ENCODE peak calls at places on chromosomes 4 and X, in ten cellular contexts. S is HCT116, M is GM12864, G is omental fat pad, N is lower lobe of right lung, R is tibial artery, H is vagina, I is fibroblast of lung, X is lung, O is GM06990. A is an unnamed sample.

GRCh38 chrX:132968282-132968681 is 9.9 kb upstream of the HS6ST2 start:
- DNase-seq in S (no peak), M (no peak), G (no peak), N (no peak), R (no peak), H (no peak), I (no peak), X (no peak), O (no peak), A (no peak)

GRCh38 chr4:129278868-129279267 is 182.9 kb downstream of the C4orf33 start:
- DNase-seq in S (no peak), M (no peak), G (no peak), N (no peak), R (no peak), H (no peak), I (no peak), X (no peak), O (no peak), A (no peak)

GRCh38 chr4:74157116-74157742 is 689 bp upstream of the MTHFD2L start:
- DNase-seq in S (no peak), M (no peak), G (no peak), N (no peak), R (no peak), H (no peak), I (peak), X (no peak), O (no peak), A (no peak)

GRCh38 chr4:24103434-24104168 is 213.8 kb upstream of the PPARGC1A start:
- DNase-seq in S (no peak), M (no peak), G (no peak), N (no peak), R (no peak), H (no peak), I (peak), X (no peak), O (no peak), A (no peak)

GRCh38 chrX:153338836-153339235 is 4.9 kb downstream of the ZNF275 start:
- DNase-seq in S (no peak), M (no peak), G (no peak), N (no peak), R (no peak), H (no peak), I (no peak), X (no peak), O (no peak), A (no peak)

GRCh38 chr4:184170996-184171395 is 46.7 kb downstream of the ENPP6 start:
- DNase-seq in S (no peak), M (no peak), G (no peak), N (no peak), R (no peak), H (no peak), I (peak), X (no peak), O (no peak), A (no peak)

GRCh38 chr4:125849869-125850268 is 535.1 kb downstream of the FAT4 start:
- DNase-seq in S (no peak), M (no peak), G (no peak), N (no peak), R (no peak), H (no peak), I (peak), X (no peak), O (no peak), A (no peak)

GRCh38 chr4:95155759-95156451 is 392.9 kb downstream of the UNC5C start:
- DNase-seq in S (peak), M (no peak), G (no peak), N (no peak), R (no peak), H (no peak), I (peak), X (no peak), O (no peak), A (no peak)

GRCh38 chr4:151922306-151922705 is 161.5 kb upstream of the GATB start:
- DNase-seq in S (no peak), M (no peak), G (no peak), N (no peak), R (no peak), H (peak), I (no peak), X (no peak), O (no peak), A (no peak)

GRCh38 chrX:17622331-17622730 is 115.0 kb upstream of the SCML1 start:
- DNase-seq in S (no peak), M (no peak), G (no peak), N (no peak), R (no peak), H (no peak), I (no peak), X (no peak), O (no peak), A (no peak)

GRCh38 chr4:6277139-6277802 is 7.6 kb downstream of the WFS1 start:
- DNase-seq in S (no peak), M (no peak), G (no peak), N (no peak), R (no peak), H (no peak), I (no peak), X (no peak), O (no peak), A (no peak)

GRCh38 chr4:81758865-81759264 is 287.2 kb upstream of the RASGEF1B start:
- DNase-seq in S (no peak), M (no peak), G (no peak), N (no peak), R (no peak), H (no peak), I (no peak), X (no peak), O (no peak), A (no peak)

GRCh38 chrX:1464282-1465131 is 11.8 kb upstream of the ASMTL start:
- DNase-seq in S (no peak), M (no peak), G (no peak), N (peak), R (peak), H (peak), I (no peak), X (peak), O (no peak), A (no peak)

DNA sequence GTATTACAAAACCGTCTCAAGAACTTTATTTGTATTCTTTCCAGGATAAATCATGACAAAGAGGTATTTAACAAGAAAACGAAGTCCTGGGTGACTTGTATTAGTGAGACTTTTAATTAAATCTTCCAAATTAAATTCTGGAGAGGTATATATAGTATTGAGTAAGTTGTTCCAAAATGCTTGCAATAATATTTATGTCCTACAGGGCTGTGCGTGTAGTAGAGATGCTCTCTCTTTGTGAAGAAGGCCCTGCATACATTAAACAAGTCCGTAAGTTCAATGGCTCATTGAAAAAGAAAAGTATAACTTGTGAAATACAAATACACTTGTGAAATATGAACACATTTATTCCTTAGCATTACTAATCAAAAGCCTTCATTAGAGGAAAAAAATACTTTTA is 211.4 kb downstream of the ARHGAP24 start:
- DNase-seq in S (no peak), M (no peak), G (no peak), N (no peak), R (no peak), H (no peak), I (no peak), X (no peak), O (no peak), A (no peak)
- TF ChIP-seq CTCF in S (no peak), M (peak), G (no peak), N (no peak), R (no peak), H (no peak), I (no peak), X (no peak), O (no peak), A (no peak)

GRCh38 chr4:150033937-150034336 is 44.3 kb upstream of the DCLK2 start:
- DNase-seq in S (no peak), M (no peak), G (no peak), N (no peak), R (no peak), H (no peak), I (peak), X (no peak), O (no peak), A (peak)
- TF ChIP-seq CTCF in S (no peak), M (no peak), G (no peak), N (no peak), R (no peak), H (no peak), I (no peak), X (no peak), O (no peak), A (no peak)

DNA sequence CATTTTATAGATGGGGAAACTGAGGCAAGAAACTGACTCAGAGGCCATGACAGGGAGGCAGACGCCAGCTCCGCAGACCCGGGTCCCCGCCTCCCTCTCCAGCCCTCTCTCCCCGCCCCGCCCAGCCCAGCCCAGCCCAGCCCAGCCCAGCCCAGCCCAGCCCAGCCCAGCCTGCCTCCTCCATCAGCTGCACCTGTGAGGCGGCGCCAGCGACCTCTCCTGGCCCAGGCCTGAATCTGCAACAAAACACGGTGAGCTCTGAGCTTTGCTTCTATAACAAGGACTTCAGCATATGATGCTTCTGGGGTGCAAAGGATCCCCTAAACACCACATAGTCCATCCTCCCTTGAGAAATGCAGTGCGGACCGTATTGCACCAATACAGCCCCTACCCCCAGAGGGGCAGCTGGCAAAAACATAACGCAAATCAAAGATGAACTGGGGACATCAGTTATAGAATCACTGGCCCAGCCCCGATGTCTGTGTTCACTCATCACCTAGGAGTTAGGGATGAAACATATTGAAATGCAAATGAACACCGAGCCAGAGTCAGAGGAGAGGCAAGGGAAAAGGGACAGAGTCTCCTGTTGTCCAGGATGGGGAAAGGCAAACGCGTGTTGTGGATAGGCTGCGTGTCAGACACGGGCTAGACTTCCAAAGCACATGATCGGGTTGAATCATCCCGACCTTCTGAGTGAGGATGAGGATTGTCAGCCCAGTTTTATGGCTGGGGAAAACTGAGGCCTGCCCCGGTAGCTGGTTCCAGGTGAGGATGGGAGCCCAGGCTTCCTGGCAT is 216.1 kb upstream of the PSAPL1 start:
- DNase-seq in S (peak), M (no peak), G (no peak), N (peak), R (no peak), H (no peak), I (peak), X (no peak), O (no peak), A (no peak)
- TF ChIP-seq CTCF in S (peak), M (peak), G (no peak), N (no peak), R (no peak), H (no peak), I (no peak), X (no peak), O (no peak), A (no peak)

DNA sequence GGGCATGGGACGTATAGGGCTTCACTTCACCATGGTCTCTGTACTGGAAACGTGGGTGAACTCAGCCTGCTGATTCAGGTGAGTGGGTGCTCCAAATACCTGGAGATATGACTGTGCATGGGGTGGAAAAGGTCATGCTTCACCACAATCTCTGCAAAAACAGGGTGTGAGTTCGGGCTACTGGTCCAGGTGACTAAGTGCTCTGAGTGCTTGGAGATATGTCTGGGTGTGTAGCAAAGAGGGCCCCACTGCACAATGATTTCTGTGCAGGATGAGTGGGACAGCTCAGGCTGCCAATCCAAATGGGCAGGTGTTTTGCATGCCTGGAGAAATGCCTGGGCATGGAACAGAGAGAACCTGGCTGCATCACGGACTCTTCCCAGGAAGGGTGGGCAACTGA is 11.2 kb upstream of the CPXCR1 start:
- DNase-seq in S (no peak), M (no peak), G (no peak), N (no peak), R (no peak), H (no peak), I (no peak), X (no peak), O (no peak), A (no peak)
- TF ChIP-seq CTCF in S (no peak), M (no peak), G (no peak), N (no peak), R (no peak), H (no peak), I (no peak), X (no peak), O (no peak), A (no peak)

GRCh38 chr4:172938870-172939269 is 229.7 kb upstream of the GALNT7 start:
- DNase-seq in S (no peak), M (no peak), G (no peak), N (no peak), R (no peak), H (no peak), I (no peak), X (no peak), O (no peak), A (no peak)
- TF ChIP-seq CTCF in S (no peak), M (no peak), G (no peak), N (no peak), R (no peak), H (no peak), I (no peak), X (no peak), O (no peak), A (no peak)

GRCh38 chrX:27924261-27924660 is 57.0 kb downstream of the DCAF8L1 start:
- DNase-seq in S (no peak), M (no peak), G (no peak), N (no peak), R (no peak), H (no peak), I (no peak), X (no peak), O (no peak), A (no peak)

GRCh38 chrX:27915617-27916016 is 65.6 kb downstream of the DCAF8L1 start:
- DNase-seq in S (no peak), M (no peak), G (no peak), N (no peak), R (no peak), H (no peak), I (peak), X (no peak), O (peak), A (no peak)

GRCh38 chrX:27917713-27918500 is 63.3 kb downstream of the DCAF8L1 start:
- DNase-seq in S (no peak), M (no peak), G (no peak), N (no peak), R (no peak), H (no peak), I (no peak), X (no peak), O (no peak), A (no peak)

GRCh38 chrX:27924718-27925117 is 56.5 kb downstream of the DCAF8L1 start:
- DNase-seq in S (no peak), M (no peak), G (no peak), N (no peak), R (no peak), H (no peak), I (no peak), X (no peak), O (no peak), A (no peak)

GRCh38 chrX:27918799-27919198 is 62.5 kb downstream of the DCAF8L1 start:
- DNase-seq in S (peak), M (no peak), G (no peak), N (no peak), R (no peak), H (no peak), I (peak), X (no peak), O (no peak), A (peak)
- TF ChIP-seq CTCF in S (peak), M (no peak), G (no peak), N (peak), R (no peak), H (no peak), I (no peak), X (no peak), O (no peak), A (no peak)

DNA sequence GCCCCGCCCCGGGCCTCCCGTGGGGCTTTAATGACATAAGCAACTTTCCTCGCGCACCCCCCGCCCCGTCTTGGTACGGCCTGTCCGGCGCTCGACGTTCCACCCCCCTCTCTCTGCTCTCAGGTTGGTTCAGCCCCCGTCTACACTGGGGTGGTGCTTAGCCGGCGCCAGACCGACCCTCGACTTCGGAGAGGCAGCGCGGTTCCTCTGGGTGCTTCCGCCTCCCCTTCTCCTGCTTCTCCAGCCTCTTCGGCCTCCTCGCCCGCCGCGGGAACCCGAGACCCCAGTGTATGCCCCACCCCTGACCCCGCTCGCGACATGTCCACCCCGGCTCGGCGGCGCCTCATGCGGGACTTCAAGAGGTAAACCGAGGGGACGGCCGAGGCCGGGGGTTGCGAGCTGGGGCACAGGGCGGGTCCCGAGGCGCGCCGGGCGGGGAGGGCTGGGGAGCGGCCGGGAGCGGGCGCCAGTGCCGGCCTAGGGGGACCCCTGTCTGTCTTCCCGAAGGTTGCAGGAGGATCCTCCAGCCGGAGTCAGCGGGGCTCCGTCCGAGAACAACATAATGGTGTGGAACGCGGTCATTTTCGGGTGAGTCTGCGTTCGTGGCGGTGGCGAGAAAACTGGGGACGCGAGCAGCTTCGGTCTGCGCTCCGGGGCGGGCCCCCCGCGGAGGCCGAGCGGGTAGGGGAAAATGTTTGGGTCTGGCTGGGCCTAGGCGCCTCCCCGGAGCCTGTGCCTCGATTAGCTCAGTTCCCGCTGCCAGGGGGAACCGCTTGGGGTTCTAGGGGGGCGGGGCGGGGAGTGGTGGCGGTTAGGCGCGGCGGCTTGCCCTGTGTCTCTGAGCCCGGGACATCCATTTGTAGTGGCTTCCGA is at the start of gene UBE2A:
- DNase-seq in S (peak), M (peak), G (peak), N (peak), R (peak), H (no peak), I (peak), X (peak), O (peak), A (peak)
- TF ChIP-seq CTCF in S (no peak), M (peak), G (no peak), N (peak), R (no peak), H (no peak), I (peak), X (no peak), O (no peak), A (no peak)

DNA sequence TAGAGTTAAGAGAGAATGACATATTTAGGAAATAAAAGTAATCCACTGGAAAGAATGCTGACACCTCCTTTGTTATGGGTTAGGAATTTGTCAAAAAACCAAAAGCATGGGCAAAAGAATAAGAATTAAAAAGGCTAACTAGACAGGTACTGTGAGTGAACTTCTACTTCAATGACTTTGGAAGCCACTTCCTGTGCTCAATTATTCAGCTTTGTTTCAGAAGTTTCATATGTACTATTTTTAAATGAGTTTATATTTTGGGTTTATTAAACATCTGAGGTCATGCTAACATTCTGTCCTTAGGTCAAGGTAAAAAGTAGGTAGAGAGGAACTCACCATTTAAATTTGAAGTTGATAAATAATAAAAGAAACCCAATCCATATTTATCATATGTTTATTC is 106.7 kb upstream of the CXorf51A start:
- DNase-seq in S (no peak), M (no peak), G (no peak), N (no peak), R (no peak), H (no peak), I (no peak), X (no peak), O (no peak), A (no peak)
- TF ChIP-seq CTCF in S (no peak), M (no peak), G (no peak), N (no peak), R (no peak), H (no peak), I (no peak), X (no peak), O (no peak), A (no peak)

GRCh38 chrX:71420686-71421085 is 54.5 kb downstream of the TAF1 start:
- DNase-seq in S (no peak), M (no peak), G (no peak), N (no peak), R (no peak), H (no peak), I (no peak), X (no peak), O (no peak), A (no peak)
- TF ChIP-seq CTCF in S (no peak), M (no peak), G (no peak), N (no peak), R (no peak), H (no peak), I (no peak), X (no peak), O (no peak), A (no peak)

A was measured in Calu3.